ENCODE peak calls at places on chromosomes 7 and 10, in eight cellular contexts. P is RWPE1; I is activated CD8-positive, alpha-beta T cell treated with anti-CD3 and anti-CD28 coated beads for 36 hours; A is GM12878; W is sciatic nerve; B is AG08396; C is hypothalamus; G is GOT3. R is an unnamed sample.

GRCh38 chr10:124688889-124689670 is 55.1 kb downstream of the FAM53B start:
- DNase-seq in I (peak; percentile 87), B (no peak), C (no peak), W (no peak), G (no peak), P (peak; percentile 55), A (peak; percentile 93), R (no peak)

GRCh38 chr7:122764020-122764419 is 61.3 kb upstream of the RNF148 start:
- DNase-seq in I (no peak), P (no peak), W (no peak), A (no peak), C (no peak), B (no peak), G (no peak), R (no peak)

GRCh38 chr7:157901166-157901565 is 564.4 kb downstream of the DNAJB6 start:
- DNase-seq in B (no peak), W (no peak), G (no peak), I (no peak), P (no peak), A (no peak), C (no peak), R (no peak)

GRCh38 chr7:7051221-7051877 is 131.0 kb upstream of the C1GALT1 start:
- DNase-seq in I (no peak), P (no peak), B (no peak), W (no peak), C (no peak), G (no peak), A (peak; percentile 13), R (no peak)

GRCh38 chr7:28858206-28858605 is 99.9 kb downstream of the TRIL start:
- DNase-seq in A (no peak), B (no peak), G (no peak), W (no peak), I (no peak), C (no peak), P (peak; percentile 32), R (no peak)

GRCh38 chr7:130332259-130333053 is 12.2 kb upstream of the CPA5 start:
- DNase-seq in W (no peak), I (no peak), B (no peak), P (no peak), C (no peak), A (no peak), G (no peak), R (no peak)

GRCh38 chr10:52583341-52583740 is 189.2 kb downstream of the MBL2 start:
- DNase-seq in A (no peak), P (no peak), G (no peak), W (no peak), B (no peak), I (no peak), C (no peak), R (no peak)

GRCh38 chr7:93921607-93922446 is at the start of gene GNG11:
- DNase-seq in P (peak; percentile 30), I (peak; percentile 55), W (peak; percentile 88), C (peak; percentile 42), B (peak; percentile 67), A (no peak), G (peak; percentile 35), R (no peak)

GRCh38 chr7:134920026-134920758 is 66.1 kb upstream of the AGBL3 start:
- DNase-seq in I (no peak), A (no peak), P (peak; percentile 30), G (no peak), C (no peak), B (peak; percentile 39), W (no peak), R (peak; percentile 63)

GRCh38 chr7:92133133-92133736 is 1.0 kb downstream of the CYP51A1 start:
- DNase-seq in W (no peak), G (no peak), P (no peak), I (peak; percentile 3), C (peak; percentile 24), B (no peak), A (no peak), R (peak; percentile 17)

R was measured in brain pericyte.